ENCODE peak calls at places on chromosomes 4 and X, in seven cellular contexts. One of them, this sample, is unnamed.
A peak's percentile ranks its signal among the peaks of the same experiment; 100 is the strongest.

GRCh38 chr4:138702471-138702870 is 313.1 kb upstream of the NOCT start:
- DNase-seq in CD8-positive, alpha-beta T cell: no peak
- DNase-seq in thyroid gland: no peak
- DNase-seq in OCI-LY7: no peak
- DNase-seq in astrocyte of the spinal cord: no peak
- DNase-seq in pancreas: no peak
- DNase-seq in right atrium auricular region: no peak
- DNase-seq in this sample: no peak

GRCh38 chr4:139560396-139561084 is 4.5 kb upstream of the SETD7 start:
- DNase-seq in pancreas: no peak
- DNase-seq in thyroid gland: no peak
- DNase-seq in astrocyte of the spinal cord: no peak
- DNase-seq in right atrium auricular region: no peak
- DNase-seq in CD8-positive, alpha-beta T cell: no peak
- DNase-seq in OCI-LY7: peak; percentile 86
- DNase-seq in this sample: peak; percentile 14

GRCh38 chr4:36414248-36414647 is 132.8 kb downstream of the DTHD1 start:
- DNase-seq in astrocyte of the spinal cord: no peak
- DNase-seq in CD8-positive, alpha-beta T cell: no peak
- DNase-seq in thyroid gland: no peak
- DNase-seq in right atrium auricular region: no peak
- DNase-seq in pancreas: no peak
- DNase-seq in OCI-LY7: peak; percentile 9
- DNase-seq in this sample: peak; percentile 3

GRCh38 chr4:35710343-35710742 is 534.0 kb downstream of the ARAP2 start:
- DNase-seq in pancreas: no peak
- DNase-seq in OCI-LY7: no peak
- DNase-seq in astrocyte of the spinal cord: no peak
- DNase-seq in right atrium auricular region: no peak
- DNase-seq in CD8-positive, alpha-beta T cell: no peak
- DNase-seq in thyroid gland: no peak
- DNase-seq in this sample: no peak

GRCh38 chr4:15040916-15041463 is 38.7 kb downstream of the CPEB2 start:
- DNase-seq in astrocyte of the spinal cord: no peak
- DNase-seq in pancreas: no peak
- DNase-seq in OCI-LY7: no peak
- DNase-seq in right atrium auricular region: no peak
- DNase-seq in CD8-positive, alpha-beta T cell: no peak
- DNase-seq in thyroid gland: no peak
- DNase-seq in this sample: peak; percentile 66

GRCh38 chr4:16707874-16708273 is 190.6 kb downstream of the LDB2 start:
- DNase-seq in thyroid gland: no peak
- DNase-seq in OCI-LY7: no peak
- DNase-seq in CD8-positive, alpha-beta T cell: no peak
- DNase-seq in right atrium auricular region: no peak
- DNase-seq in pancreas: no peak
- DNase-seq in astrocyte of the spinal cord: peak; percentile 27
- DNase-seq in this sample: peak; percentile 56

GRCh38 chr4:189502841-189503240 is 437.8 kb upstream of the FRG1 start:
- DNase-seq in pancreas: no peak
- DNase-seq in CD8-positive, alpha-beta T cell: no peak
- DNase-seq in thyroid gland: no peak
- DNase-seq in right atrium auricular region: no peak
- DNase-seq in OCI-LY7: no peak
- DNase-seq in astrocyte of the spinal cord: no peak
- DNase-seq in this sample: no peak

GRCh38 chr4:118865091-118865708 is 23.5 kb upstream of the SYNPO2 start:
- DNase-seq in right atrium auricular region: no peak
- DNase-seq in thyroid gland: peak; percentile 71
- DNase-seq in OCI-LY7: peak; percentile 38
- DNase-seq in astrocyte of the spinal cord: peak; percentile 64
- DNase-seq in pancreas: peak; percentile 56
- DNase-seq in CD8-positive, alpha-beta T cell: no peak
- DNase-seq in this sample: peak; percentile 70

GRCh38 chr4:17260395-17260907 is 251.4 kb downstream of the QDPR start:
- DNase-seq in OCI-LY7: no peak
- DNase-seq in CD8-positive, alpha-beta T cell: no peak
- DNase-seq in right atrium auricular region: no peak
- DNase-seq in astrocyte of the spinal cord: no peak
- DNase-seq in thyroid gland: no peak
- DNase-seq in pancreas: no peak
- DNase-seq in this sample: no peak

GRCh38 chr4:26179316-26179760 is 141.5 kb upstream of the RBPJ start:
- DNase-seq in pancreas: no peak
- DNase-seq in right atrium auricular region: no peak
- DNase-seq in OCI-LY7: no peak
- DNase-seq in thyroid gland: no peak
- DNase-seq in astrocyte of the spinal cord: no peak
- DNase-seq in CD8-positive, alpha-beta T cell: no peak
- DNase-seq in this sample: no peak

GRCh38 chr4:76989391-76990061 is 40.0 kb downstream of the SEPTIN11 start:
- DNase-seq in thyroid gland: no peak
- DNase-seq in astrocyte of the spinal cord: no peak
- DNase-seq in OCI-LY7: no peak
- DNase-seq in right atrium auricular region: no peak
- DNase-seq in pancreas: no peak
- DNase-seq in CD8-positive, alpha-beta T cell: peak; percentile 72
- DNase-seq in this sample: no peak

GRCh38 chr4:602559-602942 is 22.8 kb upstream of the PDE6B start:
- DNase-seq in thyroid gland: peak; percentile 81
- DNase-seq in right atrium auricular region: peak; percentile 55
- DNase-seq in pancreas: peak; percentile 63
- DNase-seq in astrocyte of the spinal cord: no peak
- DNase-seq in OCI-LY7: peak; percentile 55
- DNase-seq in CD8-positive, alpha-beta T cell: peak; percentile 54
- DNase-seq in this sample: peak; percentile 25

GRCh38 chrX:108582151-108582550 is 142.5 kb downstream of the COL4A5 start:
- DNase-seq in pancreas: no peak
- DNase-seq in thyroid gland: no peak
- DNase-seq in CD8-positive, alpha-beta T cell: no peak
- DNase-seq in right atrium auricular region: no peak
- DNase-seq in astrocyte of the spinal cord: no peak
- DNase-seq in OCI-LY7: no peak
- DNase-seq in this sample: no peak

GRCh38 chrX:19107035-19107434 is 15.2 kb downstream of the ADGRG2 start:
- DNase-seq in pancreas: no peak
- DNase-seq in CD8-positive, alpha-beta T cell: no peak
- DNase-seq in astrocyte of the spinal cord: no peak
- DNase-seq in right atrium auricular region: no peak
- DNase-seq in thyroid gland: no peak
- DNase-seq in OCI-LY7: no peak
- DNase-seq in this sample: no peak

GRCh38 chr4:128355301-128355700 is 67.7 kb upstream of the PGRMC2 start:
- DNase-seq in pancreas: no peak
- DNase-seq in OCI-LY7: no peak
- DNase-seq in astrocyte of the spinal cord: no peak
- DNase-seq in right atrium auricular region: no peak
- DNase-seq in CD8-positive, alpha-beta T cell: no peak
- DNase-seq in thyroid gland: no peak
- DNase-seq in this sample: peak; percentile 45

GRCh38 chrX:129433461-129433860 is 89.8 kb downstream of the SMARCA1 start:
- DNase-seq in CD8-positive, alpha-beta T cell: no peak
- DNase-seq in OCI-LY7: no peak
- DNase-seq in pancreas: no peak
- DNase-seq in right atrium auricular region: no peak
- DNase-seq in thyroid gland: no peak
- DNase-seq in astrocyte of the spinal cord: no peak
- DNase-seq in this sample: no peak

GRCh38 chrX:129318375-129318774 is 204.9 kb downstream of the SMARCA1 start:
- DNase-seq in pancreas: no peak
- DNase-seq in astrocyte of the spinal cord: peak; percentile 31
- DNase-seq in OCI-LY7: peak; percentile 7
- DNase-seq in thyroid gland: no peak
- DNase-seq in right atrium auricular region: no peak
- DNase-seq in CD8-positive, alpha-beta T cell: no peak
- DNase-seq in this sample: peak; percentile 26

GRCh38 chrX:145190801-145191389 is 56.4 kb upstream of the SPANXN1 start:
- DNase-seq in OCI-LY7: peak; percentile 1
- DNase-seq in CD8-positive, alpha-beta T cell: no peak
- DNase-seq in astrocyte of the spinal cord: no peak
- DNase-seq in pancreas: no peak
- DNase-seq in thyroid gland: no peak
- DNase-seq in right atrium auricular region: no peak
- DNase-seq in this sample: peak; percentile 20

GRCh38 chr4:140995058-140995457 is 138.2 kb downstream of the RNF150 start:
- DNase-seq in CD8-positive, alpha-beta T cell: no peak
- DNase-seq in right atrium auricular region: no peak
- DNase-seq in pancreas: peak; percentile 32
- DNase-seq in thyroid gland: peak; percentile 77
- DNase-seq in astrocyte of the spinal cord: peak; percentile 49
- DNase-seq in OCI-LY7: no peak
- DNase-seq in this sample: no peak

GRCh38 chr4:22241415-22241814 is 274.5 kb downstream of the ADGRA3 start:
- DNase-seq in pancreas: no peak
- DNase-seq in right atrium auricular region: no peak
- DNase-seq in OCI-LY7: no peak
- DNase-seq in CD8-positive, alpha-beta T cell: no peak
- DNase-seq in thyroid gland: no peak
- DNase-seq in astrocyte of the spinal cord: no peak
- DNase-seq in this sample: no peak

GRCh38 chr4:22240814-22241213 is 275.1 kb downstream of the ADGRA3 start:
- DNase-seq in OCI-LY7: no peak
- DNase-seq in right atrium auricular region: no peak
- DNase-seq in thyroid gland: no peak
- DNase-seq in pancreas: no peak
- DNase-seq in astrocyte of the spinal cord: no peak
- DNase-seq in CD8-positive, alpha-beta T cell: no peak
- DNase-seq in this sample: no peak

GRCh38 chr4:22237155-22237751 is 278.6 kb downstream of the ADGRA3 start:
- DNase-seq in OCI-LY7: no peak
- DNase-seq in pancreas: peak; percentile 10
- DNase-seq in right atrium auricular region: no peak
- DNase-seq in thyroid gland: peak; percentile 39
- DNase-seq in astrocyte of the spinal cord: no peak
- DNase-seq in CD8-positive, alpha-beta T cell: peak; percentile 49
- DNase-seq in this sample: no peak

GRCh38 chr4:22237846-22238513 is 277.9 kb downstream of the ADGRA3 start:
- DNase-seq in thyroid gland: peak; percentile 58
- DNase-seq in pancreas: no peak
- DNase-seq in right atrium auricular region: no peak
- DNase-seq in CD8-positive, alpha-beta T cell: no peak
- DNase-seq in OCI-LY7: no peak
- DNase-seq in astrocyte of the spinal cord: no peak
- DNase-seq in this sample: no peak

DNA sequence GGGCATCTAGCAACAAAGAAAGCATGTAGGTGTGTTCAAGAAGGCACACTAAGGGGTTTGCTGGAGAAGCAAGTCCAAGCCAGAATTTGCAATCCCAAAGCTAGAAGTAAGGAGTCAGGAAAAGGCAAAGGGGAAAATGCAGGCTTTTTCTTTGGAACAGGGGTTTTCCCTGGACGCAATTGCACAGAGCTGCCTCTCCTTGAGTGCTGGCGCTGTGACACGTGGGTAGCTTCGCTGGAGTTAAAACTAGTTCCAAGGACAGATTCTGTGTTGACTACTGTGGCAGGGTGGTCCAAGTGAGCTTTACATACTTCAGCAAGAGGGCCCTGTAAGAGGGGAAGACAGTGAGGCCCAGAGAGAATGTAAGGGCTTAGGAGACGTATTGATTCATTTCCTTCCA is 277.1 kb downstream of the ADGRA3 start:
- DNase-seq in pancreas: no peak
- DNase-seq in thyroid gland: peak; percentile 27
- DNase-seq in CD8-positive, alpha-beta T cell: no peak
- DNase-seq in OCI-LY7: no peak
- DNase-seq in astrocyte of the spinal cord: no peak
- DNase-seq in right atrium auricular region: no peak
- DNase-seq in this sample: no peak
- TF ChIP-seq CTCF in pancreas: no peak
- TF ChIP-seq CTCF in thyroid gland: peak; percentile 31
- TF ChIP-seq CTCF in CD8-positive, alpha-beta T cell: no peak
- TF ChIP-seq CTCF in OCI-LY7: no peak
- TF ChIP-seq CTCF in astrocyte of the spinal cord: peak; percentile 20
- TF ChIP-seq CTCF in right atrium auricular region: no peak
- TF ChIP-seq CTCF in this sample: no peak

GRCh38 chrX:149470960-149471359 is 34.1 kb downstream of the IDS start:
- DNase-seq in thyroid gland: peak; percentile 81
- DNase-seq in CD8-positive, alpha-beta T cell: peak; percentile 59
- DNase-seq in pancreas: peak; percentile 49
- DNase-seq in astrocyte of the spinal cord: peak; percentile 64
- DNase-seq in right atrium auricular region: peak; percentile 80
- DNase-seq in OCI-LY7: peak; percentile 64
- DNase-seq in this sample: peak; percentile 64
- H3K4me3 ChIP-seq in thyroid gland: no peak overlapping the region
- H3K4me3 ChIP-seq in CD8-positive, alpha-beta T cell: no peak overlapping the region
- H3K4me3 ChIP-seq in pancreas: no peak overlapping the region
- H3K4me3 ChIP-seq in astrocyte of the spinal cord: peak overlapping the region; percentile 6
- H3K4me3 ChIP-seq in right atrium auricular region: no peak overlapping the region
- H3K4me3 ChIP-seq in OCI-LY7: no peak overlapping the region
- H3K4me3 ChIP-seq in this sample: no peak overlapping the region

DNA sequence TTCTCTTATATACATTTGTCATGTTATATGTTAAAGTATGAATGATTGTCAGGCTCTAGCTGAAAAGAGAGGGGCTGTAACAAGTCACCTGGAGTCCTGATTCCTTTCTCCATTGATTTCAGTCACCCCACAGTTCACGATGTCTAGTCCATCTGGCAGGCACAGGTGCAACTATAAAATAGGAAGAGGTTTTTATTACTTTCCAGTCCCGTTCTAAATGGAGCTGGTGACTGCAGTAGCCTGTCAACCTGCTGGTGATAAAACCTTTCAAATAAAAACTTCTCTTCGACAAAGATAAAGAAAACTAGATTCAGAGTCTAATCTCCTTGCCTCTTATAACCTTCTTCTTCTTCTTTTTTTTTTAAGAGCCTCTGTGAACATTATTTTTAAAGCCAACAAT is 27.6 kb upstream of the CDKN2AIP start:
- DNase-seq in right atrium auricular region: no peak
- DNase-seq in CD8-positive, alpha-beta T cell: no peak
- DNase-seq in thyroid gland: no peak
- DNase-seq in OCI-LY7: no peak
- DNase-seq in pancreas: no peak
- DNase-seq in astrocyte of the spinal cord: no peak
- DNase-seq in this sample: no peak
- TF ChIP-seq CTCF in right atrium auricular region: no peak
- TF ChIP-seq CTCF in CD8-positive, alpha-beta T cell: no peak
- TF ChIP-seq CTCF in thyroid gland: no peak
- TF ChIP-seq CTCF in OCI-LY7: no peak
- TF ChIP-seq CTCF in pancreas: no peak
- TF ChIP-seq CTCF in astrocyte of the spinal cord: no peak
- TF ChIP-seq CTCF in this sample: no peak

GRCh38 chrX:41092776-41093175 is 7.5 kb downstream of the USP9X start:
- DNase-seq in thyroid gland: no peak
- DNase-seq in OCI-LY7: no peak
- DNase-seq in right atrium auricular region: no peak
- DNase-seq in astrocyte of the spinal cord: no peak
- DNase-seq in pancreas: no peak
- DNase-seq in CD8-positive, alpha-beta T cell: no peak
- DNase-seq in this sample: no peak

GRCh38 chrX:41086627-41086932 is 1.3 kb downstream of the USP9X start:
- DNase-seq in CD8-positive, alpha-beta T cell: no peak
- DNase-seq in astrocyte of the spinal cord: no peak
- DNase-seq in OCI-LY7: no peak
- DNase-seq in pancreas: no peak
- DNase-seq in thyroid gland: peak; percentile 66
- DNase-seq in right atrium auricular region: no peak
- DNase-seq in this sample: no peak

GRCh38 chrX:41095174-41095573 is 9.9 kb downstream of the USP9X start:
- DNase-seq in right atrium auricular region: no peak
- DNase-seq in astrocyte of the spinal cord: no peak
- DNase-seq in OCI-LY7: no peak
- DNase-seq in pancreas: no peak
- DNase-seq in thyroid gland: no peak
- DNase-seq in CD8-positive, alpha-beta T cell: no peak
- DNase-seq in this sample: no peak

GRCh38 chrX:41087219-41087618 is 2.0 kb downstream of the USP9X start:
- DNase-seq in CD8-positive, alpha-beta T cell: no peak
- DNase-seq in thyroid gland: no peak
- DNase-seq in pancreas: no peak
- DNase-seq in astrocyte of the spinal cord: peak; percentile 24
- DNase-seq in right atrium auricular region: no peak
- DNase-seq in OCI-LY7: no peak
- DNase-seq in this sample: no peak

GRCh38 chrX:41090568-41091238 is 5.5 kb downstream of the USP9X start:
- DNase-seq in astrocyte of the spinal cord: no peak
- DNase-seq in pancreas: no peak
- DNase-seq in CD8-positive, alpha-beta T cell: no peak
- DNase-seq in thyroid gland: no peak
- DNase-seq in OCI-LY7: no peak
- DNase-seq in right atrium auricular region: no peak
- DNase-seq in this sample: no peak
- H3K4me3 ChIP-seq in astrocyte of the spinal cord: no peak overlapping the region
- H3K4me3 ChIP-seq in pancreas: no peak overlapping the region
- H3K4me3 ChIP-seq in CD8-positive, alpha-beta T cell: no peak overlapping the region
- H3K4me3 ChIP-seq in thyroid gland: no peak overlapping the region
- H3K4me3 ChIP-seq in OCI-LY7: no peak overlapping the region
- H3K4me3 ChIP-seq in right atrium auricular region: no peak overlapping the region
- H3K4me3 ChIP-seq in this sample: no peak overlapping the region